ENCODE peak calls at places on chromosomes 3 and 15, in seven cellular contexts. One of them, this sample, is unnamed.

GRCh38 chr3:129795596-129795995 is 97.9 kb downstream of the TMCC1 start:
- DNase-seq in naive thymus-derived CD8-positive, alpha-beta T cell: no peak
- DNase-seq in uterus: no peak
- DNase-seq in Caco-2: no peak
- DNase-seq in aorta: no peak
- DNase-seq in GM12865: no peak
- DNase-seq in head of caudate nucleus: no peak
- DNase-seq in this sample: no peak

GRCh38 chr15:85329561-85330421 is 50.6 kb upstream of the AKAP13 start:
- DNase-seq in aorta: no peak
- DNase-seq in Caco-2: no peak
- DNase-seq in naive thymus-derived CD8-positive, alpha-beta T cell: no peak
- DNase-seq in GM12865: peak; percentile 95
- DNase-seq in uterus: no peak
- DNase-seq in head of caudate nucleus: no peak
- DNase-seq in this sample: no peak

GRCh38 chr3:48023377-48023776 is 7.2 kb upstream of the MAP4 start:
- DNase-seq in Caco-2: no peak
- DNase-seq in aorta: no peak
- DNase-seq in uterus: no peak
- DNase-seq in naive thymus-derived CD8-positive, alpha-beta T cell: no peak
- DNase-seq in GM12865: no peak
- DNase-seq in head of caudate nucleus: no peak
- DNase-seq in this sample: no peak

GRCh38 chr3:15726043-15726442 is 71.7 kb downstream of the ANKRD28 start:
- DNase-seq in naive thymus-derived CD8-positive, alpha-beta T cell: no peak
- DNase-seq in uterus: no peak
- DNase-seq in head of caudate nucleus: no peak
- DNase-seq in Caco-2: no peak
- DNase-seq in GM12865: peak; percentile 77
- DNase-seq in aorta: no peak
- DNase-seq in this sample: no peak

GRCh38 chr3:16066545-16066944 is 107.9 kb upstream of the GALNT15 start:
- DNase-seq in head of caudate nucleus: no peak
- DNase-seq in Caco-2: no peak
- DNase-seq in naive thymus-derived CD8-positive, alpha-beta T cell: no peak
- DNase-seq in GM12865: no peak
- DNase-seq in aorta: no peak
- DNase-seq in uterus: no peak
- DNase-seq in this sample: no peak

GRCh38 chr3:126034481-126035361 is 49.2 kb downstream of the SLC41A3 start:
- DNase-seq in naive thymus-derived CD8-positive, alpha-beta T cell: no peak
- DNase-seq in GM12865: no peak
- DNase-seq in aorta: no peak
- DNase-seq in Caco-2: no peak
- DNase-seq in head of caudate nucleus: no peak
- DNase-seq in uterus: no peak
- DNase-seq in this sample: peak; percentile 6

GRCh38 chr15:78937132-78937739 is 7.6 kb downstream of the CTSH start:
- DNase-seq in head of caudate nucleus: no peak
- DNase-seq in GM12865: no peak
- DNase-seq in uterus: peak; percentile 35
- DNase-seq in Caco-2: no peak
- DNase-seq in naive thymus-derived CD8-positive, alpha-beta T cell: no peak
- DNase-seq in aorta: peak; percentile 54
- DNase-seq in this sample: no peak

GRCh38 chr3:194458122-194458521 is 28.7 kb downstream of the ATP13A3 start:
- DNase-seq in GM12865: no peak
- DNase-seq in uterus: no peak
- DNase-seq in Caco-2: no peak
- DNase-seq in naive thymus-derived CD8-positive, alpha-beta T cell: no peak
- DNase-seq in head of caudate nucleus: no peak
- DNase-seq in aorta: no peak
- DNase-seq in this sample: no peak

GRCh38 chr3:178393833-178394232 is 142.4 kb upstream of the KCNMB2 start:
- DNase-seq in aorta: no peak
- DNase-seq in head of caudate nucleus: no peak
- DNase-seq in uterus: no peak
- DNase-seq in GM12865: no peak
- DNase-seq in naive thymus-derived CD8-positive, alpha-beta T cell: no peak
- DNase-seq in Caco-2: no peak
- DNase-seq in this sample: no peak

GRCh38 chr3:179961081-179962078 is 75.4 kb downstream of the PEX5L start:
- DNase-seq in head of caudate nucleus: no peak
- DNase-seq in Caco-2: no peak
- DNase-seq in uterus: no peak
- DNase-seq in GM12865: peak; percentile 80
- DNase-seq in naive thymus-derived CD8-positive, alpha-beta T cell: no peak
- DNase-seq in aorta: no peak
- DNase-seq in this sample: no peak

GRCh38 chr3:45975696-45976095 is 19.9 kb downstream of the FYCO1 start:
- DNase-seq in GM12865: no peak
- DNase-seq in Caco-2: no peak
- DNase-seq in head of caudate nucleus: no peak
- DNase-seq in naive thymus-derived CD8-positive, alpha-beta T cell: no peak
- DNase-seq in uterus: no peak
- DNase-seq in aorta: no peak
- DNase-seq in this sample: no peak

GRCh38 chr15:68764090-68764489 is 56.6 kb downstream of the ANP32A start:
- DNase-seq in aorta: no peak
- DNase-seq in head of caudate nucleus: no peak
- DNase-seq in Caco-2: no peak
- DNase-seq in naive thymus-derived CD8-positive, alpha-beta T cell: no peak
- DNase-seq in GM12865: no peak
- DNase-seq in uterus: no peak
- DNase-seq in this sample: no peak

GRCh38 chr3:4809970-4810369 is 169.3 kb upstream of the BHLHE40 start:
- DNase-seq in naive thymus-derived CD8-positive, alpha-beta T cell: no peak
- DNase-seq in head of caudate nucleus: no peak
- DNase-seq in aorta: no peak
- DNase-seq in uterus: no peak
- DNase-seq in GM12865: no peak
- DNase-seq in Caco-2: no peak
- DNase-seq in this sample: no peak

GRCh38 chr3:69838217-69838616 is 99.0 kb downstream of the MITF start:
- DNase-seq in Caco-2: no peak
- DNase-seq in GM12865: no peak
- DNase-seq in uterus: no peak
- DNase-seq in head of caudate nucleus: no peak
- DNase-seq in aorta: no peak
- DNase-seq in naive thymus-derived CD8-positive, alpha-beta T cell: no peak
- DNase-seq in this sample: no peak

GRCh38 chr15:80563372-80563997 is 131.6 kb upstream of the ABHD17C start:
- DNase-seq in naive thymus-derived CD8-positive, alpha-beta T cell: no peak
- DNase-seq in head of caudate nucleus: peak; percentile 70
- DNase-seq in aorta: no peak
- DNase-seq in GM12865: no peak
- DNase-seq in uterus: no peak
- DNase-seq in Caco-2: no peak
- DNase-seq in this sample: no peak

GRCh38 chr3:41346698-41347097 is 147.4 kb downstream of the CTNNB1 start:
- DNase-seq in Caco-2: no peak
- DNase-seq in head of caudate nucleus: no peak
- DNase-seq in GM12865: no peak
- DNase-seq in uterus: no peak
- DNase-seq in naive thymus-derived CD8-positive, alpha-beta T cell: no peak
- DNase-seq in aorta: no peak
- DNase-seq in this sample: no peak

GRCh38 chr3:63768415-63768814 is 50.7 kb upstream of the C3orf49 start:
- DNase-seq in aorta: no peak
- DNase-seq in naive thymus-derived CD8-positive, alpha-beta T cell: no peak
- DNase-seq in head of caudate nucleus: no peak
- DNase-seq in Caco-2: no peak
- DNase-seq in GM12865: no peak
- DNase-seq in uterus: no peak
- DNase-seq in this sample: no peak